ENCODE peak calls at places on chromosomes 2 and 18, in five cellular contexts. One of them, this sample, is unnamed.

GRCh38 chr18:37778417-37779165 is 213.0 kb upstream of the CELF4 start:
- DNase-seq in HepG2: peak; percentile 37
- DNase-seq in keratinocyte: no peak
- DNase-seq in trophoblast cell: peak; percentile 27
- DNase-seq in GM23248: peak; percentile 65
- DNase-seq in this sample: peak; percentile 26

GRCh38 chr2:590214-591175 is 86.7 kb downstream of the TMEM18 start:
- DNase-seq in HepG2: no peak
- DNase-seq in keratinocyte: no peak
- DNase-seq in trophoblast cell: no peak
- DNase-seq in GM23248: no peak
- DNase-seq in this sample: no peak

GRCh38 chr2:160432633-160433032 is 61.0 kb downstream of the RBMS1 start:
- DNase-seq in HepG2: no peak
- DNase-seq in keratinocyte: peak; percentile 64
- DNase-seq in trophoblast cell: peak; percentile 27
- DNase-seq in GM23248: peak; percentile 84
- DNase-seq in this sample: peak; percentile 30

GRCh38 chr2:168797286-168797655 is 5.2 kb upstream of the NOSTRIN start:
- DNase-seq in HepG2: no peak
- DNase-seq in keratinocyte: no peak
- DNase-seq in trophoblast cell: no peak
- DNase-seq in GM23248: no peak
- DNase-seq in this sample: no peak

GRCh38 chr2:207528980-207529329 is 807 bp upstream of the CREB1 start:
- DNase-seq in HepG2: peak; percentile 25
- DNase-seq in keratinocyte: no peak
- DNase-seq in trophoblast cell: peak; percentile 10
- DNase-seq in GM23248: peak; percentile 52
- DNase-seq in this sample: peak; percentile 65

GRCh38 chr2:135913726-135914365 is 37.6 kb upstream of the MCM6 start:
- DNase-seq in HepG2: peak; percentile 40
- DNase-seq in keratinocyte: no peak
- DNase-seq in trophoblast cell: peak; percentile 47
- DNase-seq in GM23248: peak; percentile 51
- DNase-seq in this sample: peak; percentile 56

GRCh38 chr18:33195795-33196194 is 244.7 kb downstream of the CCDC178 start:
- DNase-seq in HepG2: no peak
- DNase-seq in keratinocyte: no peak
- DNase-seq in trophoblast cell: no peak
- DNase-seq in GM23248: no peak
- DNase-seq in this sample: no peak

GRCh38 chr18:38170845-38171244 is 605.2 kb upstream of the CELF4 start:
- DNase-seq in HepG2: no peak
- DNase-seq in keratinocyte: no peak
- DNase-seq in trophoblast cell: no peak
- DNase-seq in GM23248: no peak
- DNase-seq in this sample: no peak

GRCh38 chr2:178306351-178307073 is 112.2 kb downstream of the OSBPL6 start:
- DNase-seq in HepG2: peak; percentile 62
- DNase-seq in keratinocyte: no peak
- DNase-seq in trophoblast cell: peak; percentile 37
- DNase-seq in GM23248: peak; percentile 68
- DNase-seq in this sample: peak; percentile 47

GRCh38 chr18:6660334-6660733 is 69.2 kb upstream of the ARHGAP28 start:
- DNase-seq in HepG2: no peak
- DNase-seq in keratinocyte: no peak
- DNase-seq in trophoblast cell: no peak
- DNase-seq in GM23248: no peak
- DNase-seq in this sample: no peak

GRCh38 chr2:188819011-188819410 is 155.2 kb upstream of the COL3A1 start:
- DNase-seq in HepG2: no peak
- DNase-seq in keratinocyte: no peak
- DNase-seq in trophoblast cell: peak; percentile 67
- DNase-seq in GM23248: no peak
- DNase-seq in this sample: no peak

GRCh38 chr2:20994130-20994529 is 49.7 kb downstream of the APOB start:
- DNase-seq in HepG2: no peak
- DNase-seq in keratinocyte: no peak
- DNase-seq in trophoblast cell: no peak
- DNase-seq in GM23248: no peak
- DNase-seq in this sample: no peak

GRCh38 chr18:50190236-50190635 is 4.7 kb downstream of the MYO5B start:
- DNase-seq in HepG2: peak; percentile 12
- DNase-seq in keratinocyte: no peak
- DNase-seq in trophoblast cell: no peak
- DNase-seq in GM23248: peak; percentile 32
- DNase-seq in this sample: no peak

GRCh38 chr18:61400016-61400630 is 66.9 kb downstream of the CDH20 start:
- DNase-seq in HepG2: no peak
- DNase-seq in keratinocyte: no peak
- DNase-seq in trophoblast cell: no peak
- DNase-seq in GM23248: peak; percentile 42
- DNase-seq in this sample: no peak

GRCh38 chr2:65292095-65292378 is 64.4 kb downstream of the ACTR2 start:
- DNase-seq in HepG2: no peak
- DNase-seq in keratinocyte: no peak
- DNase-seq in trophoblast cell: no peak
- DNase-seq in GM23248: no peak
- DNase-seq in this sample: no peak

GRCh38 chr18:6793986-6794385 is 64.5 kb downstream of the ARHGAP28 start:
- DNase-seq in HepG2: no peak
- DNase-seq in keratinocyte: no peak
- DNase-seq in trophoblast cell: no peak
- DNase-seq in GM23248: no peak
- DNase-seq in this sample: no peak

GRCh38 chr2:39851691-39852110 is 72.6 kb upstream of the THUMPD2 start:
- DNase-seq in HepG2: no peak
- DNase-seq in keratinocyte: no peak
- DNase-seq in trophoblast cell: no peak
- DNase-seq in GM23248: peak; percentile 42
- DNase-seq in this sample: peak; percentile 82

GRCh38 chr18:2709316-2709715 is 53.8 kb downstream of the SMCHD1 start:
- DNase-seq in HepG2: no peak
- DNase-seq in keratinocyte: no peak
- DNase-seq in trophoblast cell: no peak
- DNase-seq in GM23248: peak; percentile 2
- DNase-seq in this sample: no peak

GRCh38 chr2:152623775-152624174 is 93.5 kb downstream of the PRPF40A start:
- DNase-seq in HepG2: no peak
- DNase-seq in keratinocyte: no peak
- DNase-seq in trophoblast cell: no peak
- DNase-seq in GM23248: no peak
- DNase-seq in this sample: no peak

GRCh38 chr2:162256621-162257020 is 13.4 kb upstream of the FAP start:
- DNase-seq in HepG2: no peak
- DNase-seq in keratinocyte: no peak
- DNase-seq in trophoblast cell: no peak
- DNase-seq in GM23248: peak; percentile 81
- DNase-seq in this sample: no peak

GRCh38 chr2:212709287-212709686 is 170.7 kb upstream of the ERBB4 start:
- DNase-seq in HepG2: no peak
- DNase-seq in keratinocyte: no peak
- DNase-seq in trophoblast cell: no peak
- DNase-seq in GM23248: peak; percentile 72
- DNase-seq in this sample: peak; percentile 22

GRCh38 chr2:237223208-237223861 is 137.6 kb downstream of the COPS8 start:
- DNase-seq in HepG2: no peak
- DNase-seq in keratinocyte: peak; percentile 45
- DNase-seq in trophoblast cell: no peak
- DNase-seq in GM23248: peak; percentile 97
- DNase-seq in this sample: peak; percentile 97

GRCh38 chr2:104434363-104434792 is 419.5 kb upstream of the POU3F3 start:
- DNase-seq in HepG2: no peak
- DNase-seq in keratinocyte: no peak
- DNase-seq in trophoblast cell: peak; percentile 5
- DNase-seq in GM23248: peak; percentile 1
- DNase-seq in this sample: no peak

GRCh38 chr2:137951606-137952005 is 12.7 kb upstream of the HNMT start:
- DNase-seq in HepG2: no peak
- DNase-seq in keratinocyte: no peak
- DNase-seq in trophoblast cell: peak; percentile 29
- DNase-seq in GM23248: peak; percentile 73
- DNase-seq in this sample: no peak

GRCh38 chr2:239369631-239370161 is 31.1 kb downstream of the HDAC4 start:
- DNase-seq in HepG2: no peak
- DNase-seq in keratinocyte: no peak
- DNase-seq in trophoblast cell: no peak
- DNase-seq in GM23248: no peak
- DNase-seq in this sample: no peak

GRCh38 chr2:117785740-117786139 is 28.8 kb upstream of the DDX18 start:
- DNase-seq in HepG2: peak; percentile 59
- DNase-seq in keratinocyte: peak; percentile 7
- DNase-seq in trophoblast cell: peak; percentile 42
- DNase-seq in GM23248: peak; percentile 65
- DNase-seq in this sample: peak; percentile 56

GRCh38 chr2:54575379-54575888 is 119.3 kb downstream of the SPTBN1 start:
- DNase-seq in HepG2: no peak
- DNase-seq in keratinocyte: peak; percentile 90
- DNase-seq in trophoblast cell: peak; percentile 88
- DNase-seq in GM23248: peak; percentile 36
- DNase-seq in this sample: peak; percentile 61
- H3K4me1 ChIP-seq in HepG2: peaks cover 100% of the 10 kb centered on the region
- H3K4me1 ChIP-seq in keratinocyte: peaks cover 75% of the 10 kb centered on the region
- H3K4me1 ChIP-seq in trophoblast cell: peaks cover 15% of the 10 kb centered on the region
- H3K4me1 ChIP-seq in GM23248: peaks cover 49% of the 10 kb centered on the region
- H3K4me1 ChIP-seq in this sample: peaks cover 25% of the 10 kb centered on the region

DNA sequence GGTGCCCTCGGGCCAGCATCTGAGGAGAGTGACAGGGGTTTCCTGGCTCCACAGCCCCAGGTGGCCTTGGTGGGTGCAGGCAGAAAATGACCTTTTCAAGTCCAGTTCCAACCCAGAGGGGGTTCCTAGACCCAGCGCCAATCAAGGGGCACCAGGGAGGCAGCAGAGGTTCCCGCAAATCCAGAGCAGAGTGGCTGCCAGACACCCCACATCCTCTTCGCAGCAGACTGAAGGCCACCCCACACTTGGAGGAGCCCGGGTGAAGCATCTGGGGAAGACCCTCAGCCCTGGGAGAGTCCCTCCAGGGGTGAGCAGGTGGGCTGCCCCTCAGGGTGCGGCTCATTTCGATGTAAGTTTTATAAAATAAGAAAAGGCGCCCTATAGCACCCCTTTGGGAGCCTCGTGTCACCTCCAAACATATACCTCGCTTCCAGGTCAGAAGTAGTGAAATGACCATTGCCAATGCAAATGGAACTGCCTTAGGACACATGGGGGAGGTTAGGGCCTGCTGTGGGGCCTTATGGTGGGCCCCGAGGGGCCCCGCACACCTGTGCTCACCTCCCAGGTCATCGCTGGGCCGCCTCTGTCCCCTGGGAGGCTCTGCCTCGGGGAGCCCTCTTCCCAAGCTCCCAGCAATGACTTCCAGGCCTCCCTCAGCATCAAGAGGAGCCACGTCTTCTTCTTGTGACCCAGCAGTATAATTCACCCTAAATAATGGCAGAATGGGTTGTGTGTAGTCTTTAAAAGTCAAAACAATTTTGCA is 11.0 kb downstream of the RTP5 start:
- DNase-seq in HepG2: no peak
- DNase-seq in keratinocyte: no peak
- DNase-seq in trophoblast cell: no peak
- DNase-seq in GM23248: no peak
- DNase-seq in this sample: no peak
- H3K9ac ChIP-seq in HepG2: no peak overlapping the region
- H3K9ac ChIP-seq in keratinocyte: no peak overlapping the region
- H3K9ac ChIP-seq in trophoblast cell: no peak overlapping the region
- H3K9ac ChIP-seq in GM23248: no peak overlapping the region
- H3K9ac ChIP-seq in this sample: peak overlapping the region; percentile 70

GRCh38 chr18:76564117-76564516 is 69.1 kb upstream of the ZNF516 start:
- DNase-seq in HepG2: no peak
- DNase-seq in keratinocyte: peak; percentile 83
- DNase-seq in trophoblast cell: no peak
- DNase-seq in GM23248: peak; percentile 78
- DNase-seq in this sample: peak; percentile 47
- H3K4me3 ChIP-seq in HepG2: no peak overlapping the region
- H3K4me3 ChIP-seq in keratinocyte: no peak overlapping the region
- H3K4me3 ChIP-seq in trophoblast cell: no peak overlapping the region
- H3K4me3 ChIP-seq in GM23248: peak overlapping the region; percentile 76
- H3K4me3 ChIP-seq in this sample: no peak overlapping the region

DNA sequence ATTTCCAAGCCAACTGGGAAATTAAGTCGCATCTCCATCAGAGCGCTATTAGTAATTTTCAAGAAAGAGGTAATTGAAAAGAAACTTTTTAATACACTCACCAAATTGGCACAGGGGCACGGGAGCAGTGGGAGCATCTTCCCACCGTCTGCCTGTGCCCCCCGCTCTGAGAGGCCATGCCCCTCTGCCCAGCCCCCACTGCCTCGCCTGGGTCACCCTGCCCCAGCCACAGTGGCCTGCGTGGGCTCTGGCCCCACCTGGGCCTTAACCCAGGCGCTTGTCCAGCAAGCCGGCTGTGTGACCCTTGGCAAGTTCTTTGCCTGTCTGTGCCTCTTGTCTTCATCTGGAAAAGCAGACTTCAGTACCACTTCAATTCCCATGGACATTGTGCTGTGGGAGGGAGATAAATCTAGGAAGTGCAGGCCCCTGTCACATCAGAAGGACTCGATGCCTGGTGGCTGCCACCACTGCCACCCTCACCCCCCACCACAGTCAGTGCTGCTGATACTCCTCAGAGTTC is 31.9 kb downstream of the GLI2 start:
- DNase-seq in HepG2: no peak
- DNase-seq in keratinocyte: no peak
- DNase-seq in trophoblast cell: no peak
- DNase-seq in GM23248: no peak
- DNase-seq in this sample: no peak
- H3K4me1 ChIP-seq in HepG2: no peaks in the 10 kb centered on the region
- H3K4me1 ChIP-seq in keratinocyte: no peaks in the 10 kb centered on the region
- H3K4me1 ChIP-seq in trophoblast cell: peaks cover 33% of the 10 kb centered on the region
- H3K4me1 ChIP-seq in GM23248: peaks cover 49% of the 10 kb centered on the region
- H3K4me1 ChIP-seq in this sample: peaks cover 45% of the 10 kb centered on the region

GRCh38 chr2:157438907-157439791 is 4.7 kb downstream of the CYTIP start:
- DNase-seq in HepG2: no peak
- DNase-seq in keratinocyte: no peak
- DNase-seq in trophoblast cell: no peak
- DNase-seq in GM23248: peak; percentile 59
- DNase-seq in this sample: no peak
- H3K9ac ChIP-seq in HepG2: no peak overlapping the region
- H3K9ac ChIP-seq in keratinocyte: no peak overlapping the region
- H3K9ac ChIP-seq in trophoblast cell: no peak overlapping the region
- H3K9ac ChIP-seq in GM23248: no peak overlapping the region
- H3K9ac ChIP-seq in this sample: no peak overlapping the region

This sample was measured in mesenchymal stem cell.